ENCODE peak calls at places on chromosomes 11 and 22, in six cellular contexts. A is H9, M is trophoblast cell, O is neuronal stem cell, Q is IMR-90, N is H1. G is an unnamed sample.
A peak's percentile ranks its signal among the peaks of the same experiment; 100 is the strongest.

GRCh38 chr11:34356130-34356529 is 1.7 kb downstream of the ABTB2 start:
- DNase-seq in A (peak; percentile 49), M (no peak), N (no peak), O (no peak), Q (no peak), G (no peak)

GRCh38 chr11:76723548-76723947 is 53.0 kb upstream of the LRRC32 start:
- DNase-seq in O (no peak), M (no peak), A (no peak), Q (no peak), N (no peak), G (no peak)

GRCh38 chr11:118415051-118415738 is 13.8 kb downstream of the ATP5MG start:
- DNase-seq in Q (no peak), A (no peak), N (no peak), M (no peak), O (no peak), G (peak; percentile 12)

GRCh38 chr11:106466441-106467190 is 389.2 kb downstream of the AASDHPPT start:
- DNase-seq in A (no peak), M (no peak), O (no peak), Q (peak; percentile 94), N (no peak), G (peak; percentile 94)

GRCh38 chr11:86671386-86672006 is 920 bp downstream of the ME3 start:
- DNase-seq in M (peak; percentile 15), N (peak; percentile 66), O (no peak), Q (no peak), A (peak; percentile 37), G (no peak)

GRCh38 chr22:45818130-45819085 is 146.8 kb downstream of the ATXN10 start:
- DNase-seq in N (no peak), Q (no peak), M (no peak), O (no peak), A (no peak), G (peak; percentile 22)

GRCh38 chr22:44625421-44625760 is 76.6 kb upstream of the PRR5 start:
- DNase-seq in M (no peak), A (no peak), N (no peak), Q (no peak), O (no peak), G (no peak)

GRCh38 chr11:118304809-118305248 is 299 bp downstream of the CD3E start:
- DNase-seq in O (no peak), M (no peak), A (no peak), N (no peak), Q (no peak), G (no peak)

GRCh38 chr11:75313457-75314272 is 37.8 kb downstream of the ARRB1 start:
- DNase-seq in M (no peak), A (no peak), O (no peak), N (no peak), Q (peak; percentile 81), G (peak; percentile 96)

GRCh38 chr11:128685383-128686044 is 8.4 kb upstream of the FLI1 start:
- DNase-seq in Q (no peak), A (no peak), M (no peak), O (no peak), N (no peak), G (no peak)

GRCh38 chr11:32374261-32374711 is 61.1 kb downstream of the WT1 start:
- DNase-seq in A (peak; percentile 83), M (peak; percentile 79), O (peak; percentile 33), Q (peak; percentile 15), N (peak; percentile 89), G (peak; percentile 52)

GRCh38 chr22:18022851-18023250 is 1.5 kb downstream of the MICAL3 start:
- DNase-seq in A (no peak), N (no peak), O (no peak), M (no peak), Q (no peak), G (no peak)

GRCh38 chr22:24559471-24559870 is 3.7 kb downstream of the SNRPD3 start:
- DNase-seq in N (no peak), Q (no peak), A (no peak), O (no peak), M (no peak), G (no peak)

DNA sequence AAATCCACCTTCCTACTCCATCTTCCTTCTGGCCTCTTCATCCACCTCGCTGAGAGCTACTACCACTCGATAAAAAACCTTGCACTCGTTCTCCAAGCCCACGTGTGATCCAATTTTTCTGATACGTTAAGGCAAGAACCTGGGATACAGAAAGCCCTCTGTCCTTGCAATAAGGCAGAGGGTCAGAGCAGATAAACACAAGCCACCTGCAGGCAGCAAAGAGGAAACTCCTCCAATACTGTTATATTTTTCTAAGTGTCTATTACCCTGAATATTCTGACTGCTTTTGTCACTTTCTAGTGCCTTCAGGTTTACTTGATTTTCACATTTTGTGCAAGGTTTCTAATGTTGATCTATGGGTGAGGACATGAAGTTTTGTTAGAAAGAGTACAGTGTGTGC is 26.6 kb downstream of the TRIM5 start:
- DNase-seq in O (no peak), A (no peak), M (no peak), N (no peak), Q (no peak), G (no peak)
- H4K91ac ChIP-seq in O (no peak overlapping the region), A (no peak overlapping the region), M (no peak overlapping the region), N (no peak overlapping the region), Q (no peak overlapping the region), G (no peak overlapping the region)

GRCh38 chr11:35678975-35679374 is 16.4 kb downstream of the TRIM44 start:
- DNase-seq in Q (no peak), O (no peak), A (no peak), N (no peak), M (no peak), G (no peak)
- H4K91ac ChIP-seq in Q (no peak overlapping the region), O (no peak overlapping the region), A (no peak overlapping the region), N (no peak overlapping the region), M (no peak overlapping the region), G (no peak overlapping the region)

DNA sequence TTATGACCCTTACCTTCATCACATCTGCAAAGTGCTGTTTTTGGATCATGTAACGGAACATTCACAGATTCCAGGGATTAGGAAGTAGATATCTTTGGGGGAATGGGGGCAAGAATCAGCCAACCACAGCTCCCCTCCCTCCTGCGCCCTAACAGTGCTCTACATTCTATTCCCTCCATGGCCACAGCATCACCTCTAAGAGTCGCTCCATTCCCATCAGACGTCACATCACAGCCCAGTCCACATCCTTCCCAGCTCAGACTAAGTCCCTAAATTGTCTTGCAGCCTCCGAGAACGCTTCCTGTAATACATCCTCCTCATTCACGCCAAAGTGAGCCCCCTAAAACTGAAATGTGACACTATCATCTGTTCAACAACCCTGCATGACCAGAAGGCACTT is 5.9 kb downstream of the SCGB1D1 start:
- DNase-seq in O (no peak), N (no peak), Q (no peak), M (no peak), A (no peak), G (no peak)
- H4K91ac ChIP-seq in O (no peak overlapping the region), N (no peak overlapping the region), Q (no peak overlapping the region), M (no peak overlapping the region), A (no peak overlapping the region), G (no peak overlapping the region)

DNA sequence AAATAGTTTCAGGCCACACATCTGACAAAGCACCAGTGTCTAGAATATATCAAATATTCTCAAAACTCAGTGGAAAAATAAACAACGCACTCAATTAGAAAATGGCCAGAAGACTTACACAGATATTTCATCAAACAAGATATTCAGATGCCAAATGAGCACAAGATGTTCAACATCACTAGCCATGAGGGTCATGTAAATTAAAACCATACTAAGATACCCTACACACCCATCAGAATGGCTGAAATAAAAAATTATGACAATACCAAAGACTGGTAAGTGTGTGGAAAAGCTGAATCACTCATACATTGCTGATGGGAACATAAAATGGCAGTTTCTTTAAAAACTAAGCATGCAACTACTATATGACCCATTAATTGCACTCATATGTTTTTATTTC is 21.7 kb downstream of the BTG4 start:
- DNase-seq in Q (no peak), N (no peak), M (no peak), A (no peak), O (no peak), G (no peak)
- H4K91ac ChIP-seq in Q (no peak overlapping the region), N (no peak overlapping the region), M (no peak overlapping the region), A (no peak overlapping the region), O (no peak overlapping the region), G (no peak overlapping the region)

GRCh38 chr11:41579546-41579945 is 120.1 kb upstream of the LRRC4C start:
- DNase-seq in A (no peak), Q (no peak), N (no peak), M (no peak), O (no peak), G (no peak)
- H4K91ac ChIP-seq in A (no peak overlapping the region), Q (no peak overlapping the region), N (no peak overlapping the region), M (no peak overlapping the region), O (no peak overlapping the region), G (no peak overlapping the region)

GRCh38 chr11:20739004-20739612 is 69.7 kb downstream of the NELL1 start:
- DNase-seq in A (no peak), Q (no peak), N (no peak), O (no peak), M (no peak), G (no peak)
- H4K91ac ChIP-seq in A (no peak overlapping the region), Q (no peak overlapping the region), N (no peak overlapping the region), O (no peak overlapping the region), M (no peak overlapping the region), G (no peak overlapping the region)

G was measured in mesenchymal stem cell.